ENCODE peak calls at places on chromosomes 3 and 15, in nine cellular contexts. One of them, this sample, is unnamed.

GRCh38 chr3:133734305-133734704 is 11.9 kb upstream of the TF start:
- DNase-seq in cortex of kidney: no peak
- DNase-seq in T-helper 17 cell: no peak
- DNase-seq in nephron progenitor cell: no peak
- DNase-seq in T-helper 9 cell: no peak
- DNase-seq in activated T-cell treated with anti-CD3 and anti-CD28 coated beads, Interleukin-2, amount 50 U/mL, for 4 hours: no peak
- DNase-seq in activated CD4-positive, CD25-positive, alpha-beta regulatory T cell treated with anti-CD3 and anti-CD28 coated beads, Interleukin-2, amount 50 U/mL, for 16 hours: no peak
- DNase-seq in WTC11: no peak
- DNase-seq in activated CD4-positive, alpha-beta T cell treated with anti-CD3 and anti-CD28 coated beads for 36 hours: no peak
- DNase-seq in this sample: no peak

GRCh38 chr3:162641869-162642350 is 1145.3 kb downstream of the OTOL1 start:
- DNase-seq in cortex of kidney: no peak
- DNase-seq in T-helper 17 cell: no peak
- DNase-seq in nephron progenitor cell: no peak
- DNase-seq in T-helper 9 cell: no peak
- DNase-seq in activated T-cell treated with anti-CD3 and anti-CD28 coated beads, Interleukin-2, amount 50 U/mL, for 4 hours: no peak
- DNase-seq in activated CD4-positive, CD25-positive, alpha-beta regulatory T cell treated with anti-CD3 and anti-CD28 coated beads, Interleukin-2, amount 50 U/mL, for 16 hours: no peak
- DNase-seq in WTC11: no peak
- DNase-seq in activated CD4-positive, alpha-beta T cell treated with anti-CD3 and anti-CD28 coated beads for 36 hours: no peak
- DNase-seq in this sample: no peak

GRCh38 chr3:129315386-129315991 is 36.8 kb downstream of the HMCES start:
- DNase-seq in cortex of kidney: no peak
- DNase-seq in T-helper 17 cell: no peak
- DNase-seq in nephron progenitor cell: peak; percentile 38
- DNase-seq in T-helper 9 cell: peak; percentile 22
- DNase-seq in activated T-cell treated with anti-CD3 and anti-CD28 coated beads, Interleukin-2, amount 50 U/mL, for 4 hours: peak; percentile 15
- DNase-seq in activated CD4-positive, CD25-positive, alpha-beta regulatory T cell treated with anti-CD3 and anti-CD28 coated beads, Interleukin-2, amount 50 U/mL, for 16 hours: no peak
- DNase-seq in WTC11: no peak
- DNase-seq in activated CD4-positive, alpha-beta T cell treated with anti-CD3 and anti-CD28 coated beads for 36 hours: peak; percentile 53
- DNase-seq in this sample: peak; percentile 90

GRCh38 chr3:102662223-102662622 is 227.4 kb downstream of the ZPLD1 start:
- DNase-seq in cortex of kidney: no peak
- DNase-seq in T-helper 17 cell: no peak
- DNase-seq in nephron progenitor cell: no peak
- DNase-seq in T-helper 9 cell: no peak
- DNase-seq in activated T-cell treated with anti-CD3 and anti-CD28 coated beads, Interleukin-2, amount 50 U/mL, for 4 hours: no peak
- DNase-seq in activated CD4-positive, CD25-positive, alpha-beta regulatory T cell treated with anti-CD3 and anti-CD28 coated beads, Interleukin-2, amount 50 U/mL, for 16 hours: no peak
- DNase-seq in WTC11: no peak
- DNase-seq in activated CD4-positive, alpha-beta T cell treated with anti-CD3 and anti-CD28 coated beads for 36 hours: no peak
- DNase-seq in this sample: no peak

GRCh38 chr3:14412831-14413380 is 10.5 kb downstream of the SLC6A6 start:
- DNase-seq in cortex of kidney: no peak
- DNase-seq in T-helper 17 cell: no peak
- DNase-seq in nephron progenitor cell: peak; percentile 44
- DNase-seq in T-helper 9 cell: no peak
- DNase-seq in activated T-cell treated with anti-CD3 and anti-CD28 coated beads, Interleukin-2, amount 50 U/mL, for 4 hours: no peak
- DNase-seq in activated CD4-positive, CD25-positive, alpha-beta regulatory T cell treated with anti-CD3 and anti-CD28 coated beads, Interleukin-2, amount 50 U/mL, for 16 hours: no peak
- DNase-seq in WTC11: peak; percentile 62
- DNase-seq in activated CD4-positive, alpha-beta T cell treated with anti-CD3 and anti-CD28 coated beads for 36 hours: no peak
- DNase-seq in this sample: no peak

GRCh38 chr3:16724487-16724886 is 119.3 kb upstream of the DAZL start:
- DNase-seq in cortex of kidney: no peak
- DNase-seq in T-helper 17 cell: no peak
- DNase-seq in nephron progenitor cell: no peak
- DNase-seq in T-helper 9 cell: no peak
- DNase-seq in activated T-cell treated with anti-CD3 and anti-CD28 coated beads, Interleukin-2, amount 50 U/mL, for 4 hours: no peak
- DNase-seq in activated CD4-positive, CD25-positive, alpha-beta regulatory T cell treated with anti-CD3 and anti-CD28 coated beads, Interleukin-2, amount 50 U/mL, for 16 hours: no peak
- DNase-seq in WTC11: no peak
- DNase-seq in activated CD4-positive, alpha-beta T cell treated with anti-CD3 and anti-CD28 coated beads for 36 hours: no peak
- DNase-seq in this sample: no peak

GRCh38 chr15:68642491-68642845 is 63.7 kb downstream of the CORO2B start:
- DNase-seq in cortex of kidney: no peak
- DNase-seq in T-helper 17 cell: no peak
- DNase-seq in nephron progenitor cell: no peak
- DNase-seq in T-helper 9 cell: no peak
- DNase-seq in activated T-cell treated with anti-CD3 and anti-CD28 coated beads, Interleukin-2, amount 50 U/mL, for 4 hours: no peak
- DNase-seq in activated CD4-positive, CD25-positive, alpha-beta regulatory T cell treated with anti-CD3 and anti-CD28 coated beads, Interleukin-2, amount 50 U/mL, for 16 hours: no peak
- DNase-seq in WTC11: no peak
- DNase-seq in activated CD4-positive, alpha-beta T cell treated with anti-CD3 and anti-CD28 coated beads for 36 hours: no peak
- DNase-seq in this sample: peak; percentile 81

GRCh38 chr15:83837946-83838571 is 184.1 kb downstream of the ADAMTSL3 start:
- DNase-seq in cortex of kidney: no peak
- DNase-seq in T-helper 17 cell: no peak
- DNase-seq in nephron progenitor cell: peak; percentile 60
- DNase-seq in T-helper 9 cell: no peak
- DNase-seq in activated T-cell treated with anti-CD3 and anti-CD28 coated beads, Interleukin-2, amount 50 U/mL, for 4 hours: no peak
- DNase-seq in activated CD4-positive, CD25-positive, alpha-beta regulatory T cell treated with anti-CD3 and anti-CD28 coated beads, Interleukin-2, amount 50 U/mL, for 16 hours: no peak
- DNase-seq in WTC11: peak; percentile 67
- DNase-seq in activated CD4-positive, alpha-beta T cell treated with anti-CD3 and anti-CD28 coated beads for 36 hours: peak; percentile 37
- DNase-seq in this sample: no peak

GRCh38 chr3:128282392-128283196 is 129.3 kb downstream of the EEFSEC start:
- DNase-seq in cortex of kidney: no peak
- DNase-seq in T-helper 17 cell: no peak
- DNase-seq in nephron progenitor cell: no peak
- DNase-seq in T-helper 9 cell: no peak
- DNase-seq in activated T-cell treated with anti-CD3 and anti-CD28 coated beads, Interleukin-2, amount 50 U/mL, for 4 hours: no peak
- DNase-seq in activated CD4-positive, CD25-positive, alpha-beta regulatory T cell treated with anti-CD3 and anti-CD28 coated beads, Interleukin-2, amount 50 U/mL, for 16 hours: no peak
- DNase-seq in WTC11: no peak
- DNase-seq in activated CD4-positive, alpha-beta T cell treated with anti-CD3 and anti-CD28 coated beads for 36 hours: no peak
- DNase-seq in this sample: no peak

This sample was measured in mesenteric fat pad.